ENCODE peak calls at places on chromosomes 11 and 22, in eight cellular contexts. L is body of pancreas; F is HEK293T; J is stimulated activated CD4-positive, alpha-beta T cell treated with anti-CD3 and anti-CD28 coated beads, TNF-alpha, amount 100 ng/mL, for 1 hour; Y is activated CD4-positive, alpha-beta memory T cell treated with anti-CD3 and anti-CD28 coated beads, Interleukin-2, amount 10 ng/mL, durations not matched to agents 7 days and 5 days; H is glutamatergic neuron; C is COLO829; O is activated CD4-positive, alpha-beta T cell treated with anti-CD3 and anti-CD28 coated beads, Interleukin-2, amount 50 U/mL, for 4 hours. U is an unnamed sample.

GRCh38 chr11:33237039-33237597 is 20.1 kb upstream of the HIPK3 start:
- DNase-seq in O (no peak), J (no peak), H (no peak), L (no peak), F (no peak), C (no peak), Y (no peak), U (no peak)

GRCh38 chr11:65120831-65121230 is 1.1 kb downstream of the FAU start:
- DNase-seq in Y (no peak), J (no peak), H (no peak), O (no peak), C (no peak), F (no peak), L (no peak), U (no peak)

GRCh38 chr11:73257342-73258103 is 14.6 kb upstream of the P2RY6 start:
- DNase-seq in J (no peak), O (no peak), H (no peak), F (no peak), C (no peak), L (no peak), Y (no peak), U (no peak)

GRCh38 chr22:49011769-49012598 is 815.7 kb downstream of the BRD1 start:
- DNase-seq in C (no peak), L (no peak), Y (no peak), O (no peak), F (no peak), H (no peak), J (no peak), U (no peak)

GRCh38 chr11:84319853-84320252 is 1033.7 kb upstream of the CCDC90B start:
- DNase-seq in Y (no peak), L (no peak), F (no peak), C (no peak), J (no peak), H (no peak), O (no peak), U (peak)

GRCh38 chr11:111777094-111778046 is 11.2 kb upstream of the PPP2R1B start:
- DNase-seq in Y (peak), L (peak), H (no peak), O (no peak), C (peak), J (no peak), F (peak), U (peak)

GRCh38 chr11:105219269-105219668 is 79.7 kb upstream of the CARD18 start:
- DNase-seq in O (no peak), L (no peak), J (no peak), F (peak), Y (no peak), C (no peak), H (no peak), U (peak)

GRCh38 chr11:96314326-96315050 is 28.5 kb downstream of the MAML2 start:
- DNase-seq in H (no peak), L (no peak), C (no peak), Y (peak), J (no peak), O (no peak), F (no peak), U (no peak)

GRCh38 chr11:60771879-60772525 is 13.1 kb upstream of the MS4A10 start:
- DNase-seq in Y (no peak), C (no peak), J (no peak), L (no peak), F (no peak), O (no peak), H (no peak), U (no peak)

GRCh38 chr11:3341298-3341697 is 37.6 kb downstream of the ZNF195 start:
- DNase-seq in C (no peak), F (peak), H (peak), O (peak), Y (peak), J (peak), L (peak), U (peak)

GRCh38 chr11:41003339-41003992 is 456.0 kb downstream of the LRRC4C start:
- DNase-seq in H (no peak), L (no peak), J (no peak), O (no peak), Y (no peak), F (no peak), C (no peak), U (no peak)

GRCh38 chr22:25148149-25148691 is 51.4 kb upstream of the CRYBB3 start:
- DNase-seq in J (no peak), L (peak), H (no peak), F (no peak), C (no peak), O (no peak), Y (no peak), U (no peak)

GRCh38 chr11:44528103-44528502 is 37.4 kb upstream of the CD82 start:
- DNase-seq in Y (no peak), L (no peak), O (no peak), H (no peak), F (no peak), J (no peak), C (no peak), U (no peak)

GRCh38 chr11:73184953-73185671 is 33.0 kb upstream of the P2RY2 start:
- DNase-seq in J (no peak), Y (peak), H (peak), F (peak), L (peak), O (peak), C (peak), U (peak)

GRCh38 chr22:45896153-45896951 is 80.6 kb downstream of the WNT7B start:
- DNase-seq in C (no peak), L (peak), O (no peak), J (no peak), H (peak), F (no peak), Y (no peak), U (peak)

GRCh38 chr11:70645537-70645936 is 247.2 kb downstream of the CTTN start:
- DNase-seq in J (no peak), L (no peak), F (no peak), H (no peak), Y (no peak), C (no peak), O (no peak), U (no peak)

GRCh38 chr22:19716041-19716828 is 1.9 kb downstream of the SEPTIN5 start:
- DNase-seq in C (no peak), L (no peak), F (no peak), Y (no peak), O (no peak), H (peak), J (no peak), U (no peak)

GRCh38 chr11:115505165-115505564 is 950 bp upstream of the CADM1 start:
- DNase-seq in H (no peak), F (peak), C (no peak), Y (no peak), L (no peak), O (no peak), J (no peak), U (no peak)

GRCh38 chr11:100930185-100930778 is 199.3 kb downstream of the PGR start:
- DNase-seq in H (no peak), Y (no peak), J (no peak), O (no peak), C (peak), L (no peak), F (peak), U (no peak)

GRCh38 chr11:114128399-114128798 is 68.9 kb downstream of the ZBTB16 start:
- DNase-seq in Y (no peak), O (no peak), L (no peak), J (no peak), F (no peak), C (no peak), H (no peak), U (no peak)

GRCh38 chr11:84714316-84714780 is 912.8 kb downstream of the DLG2 start:
- DNase-seq in C (peak), L (peak), Y (peak), J (no peak), O (no peak), H (peak), F (peak), U (peak)

GRCh38 chr11:12439615-12440014 is 62.2 kb downstream of the PARVA start:
- DNase-seq in Y (no peak), L (no peak), C (no peak), H (no peak), O (no peak), J (no peak), F (no peak), U (no peak)

GRCh38 chr11:100833276-100833675 is 146.2 kb downstream of the ARHGAP42 start:
- DNase-seq in C (no peak), H (no peak), O (no peak), L (no peak), Y (no peak), F (no peak), J (no peak), U (no peak)

GRCh38 chr11:12201016-12201985 is 90.9 kb downstream of the MICAL2 start:
- DNase-seq in H (no peak), C (no peak), Y (no peak), F (no peak), L (peak), O (no peak), J (no peak), U (peak)

GRCh38 chr11:6238902-6239301 is at the start of gene CNGA4:
- DNase-seq in H (no peak), L (no peak), O (no peak), F (no peak), C (no peak), Y (no peak), J (no peak), U (no peak)

GRCh38 chr11:14308114-14308896 is 50.7 kb downstream of the RRAS2 start:
- DNase-seq in C (peak), L (peak), H (no peak), O (no peak), F (peak), Y (no peak), J (no peak), U (no peak)

GRCh38 chr11:69970785-69971535 is 107.2 kb upstream of the ANO1 start:
- DNase-seq in J (no peak), Y (no peak), H (no peak), L (no peak), O (no peak), F (no peak), C (no peak), U (no peak)

GRCh38 chr11:11513438-11513837 is 108.4 kb downstream of the GALNT18 start:
- DNase-seq in Y (no peak), L (no peak), F (no peak), J (no peak), C (no peak), H (no peak), O (no peak), U (no peak)

GRCh38 chr11:111652184-111652583 is 49.9 kb downstream of the SIK2 start:
- DNase-seq in F (no peak), Y (no peak), C (no peak), O (no peak), J (no peak), L (no peak), H (no peak), U (no peak)

GRCh38 chr11:132158091-132158490 is 787.7 kb downstream of the NTM start:
- DNase-seq in O (no peak), H (no peak), Y (no peak), C (peak), F (peak), J (no peak), L (peak), U (no peak)

U was measured in BE2C.